ENCODE peak calls at places on chromosomes 3 and 15, in four cellular contexts. S is iPS-NIHi11; K is stimulated activated CD4-positive, alpha-beta T cell treated with anti-CD3 and anti-CD28 coated beads, Interleukin-15, amount 100 ng/mL, for 24 hours; J is neural crest cell. D is an unnamed sample.

GRCh38 chr3:18649666-18650363 is 224.7 kb upstream of the SATB1 start:
- DNase-seq in S (no peak), K (peak; percentile 72), J (no peak), D (no peak)

GRCh38 chr3:168165390-168166269 is 69.9 kb upstream of the GOLIM4 start:
- DNase-seq in S (peak; percentile 68), K (peak; percentile 44), J (peak; percentile 55), D (peak; percentile 46)

GRCh38 chr3:183213941-183214612 is 39.0 kb upstream of the B3GNT5 start:
- DNase-seq in S (no peak), K (no peak), J (no peak), D (no peak)

GRCh38 chr3:150261958-150262357 is 146.1 kb upstream of the TSC22D2 start:
- DNase-seq in S (no peak), K (no peak), J (no peak), D (no peak)

GRCh38 chr3:170429050-170429449 is 10.4 kb downstream of the CLDN11 start:
- DNase-seq in S (no peak), K (no peak), J (no peak), D (peak; percentile 63)

GRCh38 chr3:114319453-114319852 is 25.6 kb downstream of the TIGIT start:
- DNase-seq in S (peak; percentile 63), K (no peak), J (no peak), D (no peak)

GRCh38 chr15:38220874-38221273 is 31.8 kb upstream of the SPRED1 start:
- DNase-seq in S (no peak), K (no peak), J (no peak), D (no peak)

GRCh38 chr3:81352867-81353266 is 408.6 kb downstream of the GBE1 start:
- DNase-seq in S (peak; percentile 12), K (no peak), J (no peak), D (no peak)

GRCh38 chr3:181948286-181948685 is 236.6 kb downstream of the SOX2 start:
- DNase-seq in S (no peak), K (no peak), J (no peak), D (no peak)

GRCh38 chr15:90097475-90097874 is 4.8 kb downstream of the IDH2 start:
- DNase-seq in S (no peak), K (peak; percentile 71), J (no peak), D (no peak)

GRCh38 chr3:180646187-180646790 is 33.0 kb downstream of the CCDC39 start:
- DNase-seq in S (peak; percentile 17), K (no peak), J (no peak), D (no peak)

GRCh38 chr15:98795980-98796379 is 147.6 kb downstream of the IGF1R start:
- DNase-seq in S (no peak), K (no peak), J (no peak), D (no peak)

GRCh38 chr15:34442891-34443290 is 5.3 kb upstream of the GOLGA8A start:
- DNase-seq in S (no peak), K (no peak), J (no peak), D (no peak)

GRCh38 chr15:25182736-25183445 is 228.1 kb downstream of the SNRPN start:
- DNase-seq in S (peak; percentile 44), K (no peak), J (no peak), D (peak; percentile 2)

GRCh38 chr3:78666458-78666800 is 1101.4 kb downstream of the ROBO1 start:
- DNase-seq in S (no peak), K (no peak), J (no peak), D (no peak)

GRCh38 chr3:134881305-134881704 is 86.2 kb downstream of the EPHB1 start:
- DNase-seq in S (no peak), K (no peak), J (no peak), D (no peak)

GRCh38 chr3:14455571-14456317 is 53.3 kb downstream of the SLC6A6 start:
- DNase-seq in S (no peak), K (no peak), J (no peak), D (peak; percentile 68)

D was measured in breast epithelium.